ENCODE peak calls at places on chromosomes 2 and 18, in five cellular contexts. One of them, this sample, is unnamed.
A peak's percentile ranks its signal among the peaks of the same experiment; 100 is the strongest.

GRCh38 chr2:45850558-45850957 is 199.1 kb downstream of the PRKCE start:
- DNase-seq in fibroblast of the conjunctiva: no peak
- DNase-seq in activated CD8-positive, alpha-beta memory T cell treated with anti-CD3 and anti-CD28 coated beads for 24 hours: no peak
- DNase-seq in H4: no peak
- DNase-seq in transverse colon: no peak
- DNase-seq in this sample: no peak

GRCh38 chr2:72824224-72824842 is 1.5 kb downstream of the EXOC6B start:
- DNase-seq in fibroblast of the conjunctiva: peak; percentile 40
- DNase-seq in activated CD8-positive, alpha-beta memory T cell treated with anti-CD3 and anti-CD28 coated beads for 24 hours: no peak
- DNase-seq in H4: no peak
- DNase-seq in transverse colon: no peak
- DNase-seq in this sample: no peak

GRCh38 chr18:73891572-73892421 is 255.8 kb downstream of the FBXO15 start:
- DNase-seq in fibroblast of the conjunctiva: no peak
- DNase-seq in activated CD8-positive, alpha-beta memory T cell treated with anti-CD3 and anti-CD28 coated beads for 24 hours: no peak
- DNase-seq in H4: no peak
- DNase-seq in transverse colon: no peak
- DNase-seq in this sample: no peak

GRCh38 chr2:31163011-31163540 is 24.8 kb upstream of the GALNT14 start:
- DNase-seq in fibroblast of the conjunctiva: no peak
- DNase-seq in activated CD8-positive, alpha-beta memory T cell treated with anti-CD3 and anti-CD28 coated beads for 24 hours: no peak
- DNase-seq in H4: no peak
- DNase-seq in transverse colon: no peak
- DNase-seq in this sample: no peak

GRCh38 chr2:29108225-29108624 is 7.0 kb upstream of the CLIP4 start:
- DNase-seq in fibroblast of the conjunctiva: peak; percentile 95
- DNase-seq in activated CD8-positive, alpha-beta memory T cell treated with anti-CD3 and anti-CD28 coated beads for 24 hours: no peak
- DNase-seq in H4: peak; percentile 84
- DNase-seq in transverse colon: no peak
- DNase-seq in this sample: peak; percentile 65

GRCh38 chr2:203636896-203637818 is 69.3 kb upstream of the CD28 start:
- DNase-seq in fibroblast of the conjunctiva: no peak
- DNase-seq in activated CD8-positive, alpha-beta memory T cell treated with anti-CD3 and anti-CD28 coated beads for 24 hours: no peak
- DNase-seq in H4: peak; percentile 75
- DNase-seq in transverse colon: peak; percentile 41
- DNase-seq in this sample: no peak

GRCh38 chr2:18991177-18992168 is 366.9 kb downstream of the OSR1 start:
- DNase-seq in fibroblast of the conjunctiva: peak; percentile 72
- DNase-seq in activated CD8-positive, alpha-beta memory T cell treated with anti-CD3 and anti-CD28 coated beads for 24 hours: no peak
- DNase-seq in H4: peak; percentile 78
- DNase-seq in transverse colon: peak; percentile 31
- DNase-seq in this sample: peak; percentile 53

GRCh38 chr2:58137856-58138255 is 91.2 kb downstream of the VRK2 start:
- DNase-seq in fibroblast of the conjunctiva: no peak
- DNase-seq in activated CD8-positive, alpha-beta memory T cell treated with anti-CD3 and anti-CD28 coated beads for 24 hours: no peak
- DNase-seq in H4: no peak
- DNase-seq in transverse colon: no peak
- DNase-seq in this sample: no peak

GRCh38 chr18:35086704-35087103 is 45.5 kb downstream of the MAPRE2 start:
- DNase-seq in fibroblast of the conjunctiva: no peak
- DNase-seq in activated CD8-positive, alpha-beta memory T cell treated with anti-CD3 and anti-CD28 coated beads for 24 hours: no peak
- DNase-seq in H4: no peak
- DNase-seq in transverse colon: no peak
- DNase-seq in this sample: no peak

GRCh38 chr2:69380072-69380917 is 6.7 kb downstream of the GFPT1 start:
- DNase-seq in fibroblast of the conjunctiva: no peak
- DNase-seq in activated CD8-positive, alpha-beta memory T cell treated with anti-CD3 and anti-CD28 coated beads for 24 hours: no peak
- DNase-seq in H4: no peak
- DNase-seq in transverse colon: no peak
- DNase-seq in this sample: no peak

GRCh38 chr2:147829106-147829505 is 15.7 kb upstream of the ACVR2A start:
- DNase-seq in fibroblast of the conjunctiva: peak; percentile 77
- DNase-seq in activated CD8-positive, alpha-beta memory T cell treated with anti-CD3 and anti-CD28 coated beads for 24 hours: no peak
- DNase-seq in H4: peak; percentile 62
- DNase-seq in transverse colon: no peak
- DNase-seq in this sample: peak; percentile 76

GRCh38 chr18:39448942-39449341 is 1883.3 kb upstream of the CELF4 start:
- DNase-seq in fibroblast of the conjunctiva: no peak
- DNase-seq in activated CD8-positive, alpha-beta memory T cell treated with anti-CD3 and anti-CD28 coated beads for 24 hours: no peak
- DNase-seq in H4: no peak
- DNase-seq in transverse colon: no peak
- DNase-seq in this sample: no peak

GRCh38 chr18:63681449-63682381 is 20.0 kb upstream of the SERPINB3 start:
- DNase-seq in fibroblast of the conjunctiva: no peak
- DNase-seq in activated CD8-positive, alpha-beta memory T cell treated with anti-CD3 and anti-CD28 coated beads for 24 hours: no peak
- DNase-seq in H4: no peak
- DNase-seq in transverse colon: no peak
- DNase-seq in this sample: no peak

GRCh38 chr2:28346587-28346986 is 46.1 kb upstream of the FOSL2 start:
- DNase-seq in fibroblast of the conjunctiva: no peak
- DNase-seq in activated CD8-positive, alpha-beta memory T cell treated with anti-CD3 and anti-CD28 coated beads for 24 hours: no peak
- DNase-seq in H4: no peak
- DNase-seq in transverse colon: no peak
- DNase-seq in this sample: no peak

GRCh38 chr2:17851731-17852585 is 26.5 kb upstream of the KCNS3 start:
- DNase-seq in fibroblast of the conjunctiva: peak; percentile 63
- DNase-seq in activated CD8-positive, alpha-beta memory T cell treated with anti-CD3 and anti-CD28 coated beads for 24 hours: no peak
- DNase-seq in H4: peak; percentile 39
- DNase-seq in transverse colon: peak; percentile 47
- DNase-seq in this sample: peak; percentile 63

GRCh38 chr2:61210332-61210981 is 48.5 kb downstream of the C2orf74 start:
- DNase-seq in fibroblast of the conjunctiva: peak; percentile 64
- DNase-seq in activated CD8-positive, alpha-beta memory T cell treated with anti-CD3 and anti-CD28 coated beads for 24 hours: no peak
- DNase-seq in H4: no peak
- DNase-seq in transverse colon: no peak
- DNase-seq in this sample: no peak

GRCh38 chr2:180728928-180729559 is 251.4 kb upstream of the UBE2E3 start:
- DNase-seq in fibroblast of the conjunctiva: peak; percentile 20
- DNase-seq in activated CD8-positive, alpha-beta memory T cell treated with anti-CD3 and anti-CD28 coated beads for 24 hours: no peak
- DNase-seq in H4: peak; percentile 72
- DNase-seq in transverse colon: no peak
- DNase-seq in this sample: peak; percentile 88

GRCh38 chr18:61887838-61888237 is 5.0 kb downstream of the RNF152 start:
- DNase-seq in fibroblast of the conjunctiva: no peak
- DNase-seq in activated CD8-positive, alpha-beta memory T cell treated with anti-CD3 and anti-CD28 coated beads for 24 hours: no peak
- DNase-seq in H4: no peak
- DNase-seq in transverse colon: no peak
- DNase-seq in this sample: no peak

GRCh38 chr2:86068098-86069047 is 37.3 kb downstream of the POLR1A start:
- DNase-seq in fibroblast of the conjunctiva: no peak
- DNase-seq in activated CD8-positive, alpha-beta memory T cell treated with anti-CD3 and anti-CD28 coated beads for 24 hours: peak; percentile 70
- DNase-seq in H4: no peak
- DNase-seq in transverse colon: peak; percentile 24
- DNase-seq in this sample: no peak

GRCh38 chr2:232361646-232362045 is 16.9 kb upstream of the ALPP start:
- DNase-seq in fibroblast of the conjunctiva: no peak
- DNase-seq in activated CD8-positive, alpha-beta memory T cell treated with anti-CD3 and anti-CD28 coated beads for 24 hours: no peak
- DNase-seq in H4: no peak
- DNase-seq in transverse colon: no peak
- DNase-seq in this sample: no peak

GRCh38 chr2:42931147-42931817 is 138.9 kb upstream of the HAAO start:
- DNase-seq in fibroblast of the conjunctiva: no peak
- DNase-seq in activated CD8-positive, alpha-beta memory T cell treated with anti-CD3 and anti-CD28 coated beads for 24 hours: no peak
- DNase-seq in H4: peak; percentile 48
- DNase-seq in transverse colon: peak; percentile 44
- DNase-seq in this sample: no peak

GRCh38 chr2:236767951-236768350 is 198.3 kb downstream of the ACKR3 start:
- DNase-seq in fibroblast of the conjunctiva: no peak
- DNase-seq in activated CD8-positive, alpha-beta memory T cell treated with anti-CD3 and anti-CD28 coated beads for 24 hours: no peak
- DNase-seq in H4: no peak
- DNase-seq in transverse colon: no peak
- DNase-seq in this sample: no peak

GRCh38 chr2:42714686-42715085 is 49.2 kb downstream of the OXER1 start:
- DNase-seq in fibroblast of the conjunctiva: no peak
- DNase-seq in activated CD8-positive, alpha-beta memory T cell treated with anti-CD3 and anti-CD28 coated beads for 24 hours: no peak
- DNase-seq in H4: no peak
- DNase-seq in transverse colon: no peak
- DNase-seq in this sample: no peak

GRCh38 chr2:226707500-226707899 is 92.1 kb downstream of the IRS1 start:
- DNase-seq in fibroblast of the conjunctiva: peak; percentile 20
- DNase-seq in activated CD8-positive, alpha-beta memory T cell treated with anti-CD3 and anti-CD28 coated beads for 24 hours: no peak
- DNase-seq in H4: no peak
- DNase-seq in transverse colon: no peak
- DNase-seq in this sample: no peak

GRCh38 chr2:25794544-25795276 is 83.6 kb downstream of the ASXL2 start:
- DNase-seq in fibroblast of the conjunctiva: no peak
- DNase-seq in activated CD8-positive, alpha-beta memory T cell treated with anti-CD3 and anti-CD28 coated beads for 24 hours: no peak
- DNase-seq in H4: no peak
- DNase-seq in transverse colon: no peak
- DNase-seq in this sample: no peak

GRCh38 chr2:143433158-143433557 is 303.9 kb downstream of the ARHGAP15 start:
- DNase-seq in fibroblast of the conjunctiva: no peak
- DNase-seq in activated CD8-positive, alpha-beta memory T cell treated with anti-CD3 and anti-CD28 coated beads for 24 hours: no peak
- DNase-seq in H4: peak; percentile 11
- DNase-seq in transverse colon: no peak
- DNase-seq in this sample: no peak

GRCh38 chr2:201127570-201127969 is 11.6 kb downstream of the CFLAR start:
- DNase-seq in fibroblast of the conjunctiva: peak; percentile 55
- DNase-seq in activated CD8-positive, alpha-beta memory T cell treated with anti-CD3 and anti-CD28 coated beads for 24 hours: peak; percentile 74
- DNase-seq in H4: no peak
- DNase-seq in transverse colon: no peak
- DNase-seq in this sample: peak; percentile 38

GRCh38 chr2:172484253-172484652 is 56.9 kb downstream of the ITGA6 start:
- DNase-seq in fibroblast of the conjunctiva: peak; percentile 6
- DNase-seq in activated CD8-positive, alpha-beta memory T cell treated with anti-CD3 and anti-CD28 coated beads for 24 hours: no peak
- DNase-seq in H4: no peak
- DNase-seq in transverse colon: no peak
- DNase-seq in this sample: peak; percentile 23

GRCh38 chr2:71004857-71005256 is 10.2 kb upstream of the TEX261 start:
- DNase-seq in fibroblast of the conjunctiva: no peak
- DNase-seq in activated CD8-positive, alpha-beta memory T cell treated with anti-CD3 and anti-CD28 coated beads for 24 hours: no peak
- DNase-seq in H4: no peak
- DNase-seq in transverse colon: no peak
- DNase-seq in this sample: no peak

GRCh38 chr18:27581261-27581904 is 396.3 kb upstream of the CHST9 start:
- DNase-seq in fibroblast of the conjunctiva: no peak
- DNase-seq in activated CD8-positive, alpha-beta memory T cell treated with anti-CD3 and anti-CD28 coated beads for 24 hours: no peak
- DNase-seq in H4: no peak
- DNase-seq in transverse colon: no peak
- DNase-seq in this sample: no peak

GRCh38 chr2:8882094-8882493 is 44.7 kb upstream of the KIDINS220 start:
- DNase-seq in fibroblast of the conjunctiva: peak; percentile 24
- DNase-seq in activated CD8-positive, alpha-beta memory T cell treated with anti-CD3 and anti-CD28 coated beads for 24 hours: no peak
- DNase-seq in H4: peak; percentile 7
- DNase-seq in transverse colon: peak; percentile 26
- DNase-seq in this sample: no peak

GRCh38 chr2:69214898-69215297 is 172.1 kb downstream of the GFPT1 start:
- DNase-seq in fibroblast of the conjunctiva: peak; percentile 18
- DNase-seq in activated CD8-positive, alpha-beta memory T cell treated with anti-CD3 and anti-CD28 coated beads for 24 hours: no peak
- DNase-seq in H4: peak; percentile 52
- DNase-seq in transverse colon: no peak
- DNase-seq in this sample: no peak

GRCh38 chr2:240254337-240255164 is 114.1 kb upstream of the OTOS start:
- DNase-seq in fibroblast of the conjunctiva: no peak
- DNase-seq in activated CD8-positive, alpha-beta memory T cell treated with anti-CD3 and anti-CD28 coated beads for 24 hours: peak; percentile 45
- DNase-seq in H4: no peak
- DNase-seq in transverse colon: no peak
- DNase-seq in this sample: no peak

GRCh38 chr18:27404855-27405254 is 219.7 kb upstream of the CHST9 start:
- DNase-seq in fibroblast of the conjunctiva: no peak
- DNase-seq in activated CD8-positive, alpha-beta memory T cell treated with anti-CD3 and anti-CD28 coated beads for 24 hours: no peak
- DNase-seq in H4: no peak
- DNase-seq in transverse colon: no peak
- DNase-seq in this sample: no peak

GRCh38 chr18:45940724-45941123 is 26.4 kb downstream of the EPG5 start:
- DNase-seq in fibroblast of the conjunctiva: no peak
- DNase-seq in activated CD8-positive, alpha-beta memory T cell treated with anti-CD3 and anti-CD28 coated beads for 24 hours: no peak
- DNase-seq in H4: no peak
- DNase-seq in transverse colon: no peak
- DNase-seq in this sample: no peak

GRCh38 chr2:230068658-230069080 is at the start of gene SLC16A14:
- DNase-seq in fibroblast of the conjunctiva: peak; percentile 32
- DNase-seq in activated CD8-positive, alpha-beta memory T cell treated with anti-CD3 and anti-CD28 coated beads for 24 hours: no peak
- DNase-seq in H4: peak; percentile 25
- DNase-seq in transverse colon: peak; percentile 49
- DNase-seq in this sample: peak; percentile 49